ENCODE peak calls at places on chromosomes 7 and 10, in seven cellular contexts. C is PC-3; V is CD8-positive, alpha-beta T cell; N is CD8-positive, alpha-beta memory T cell; A is GM23338; P is H1; Y is left ventricle myocardium inferior. L is an unnamed sample.

GRCh38 chr7:99270702-99271101 is 1.9 kb upstream of the MYH16 start:
- DNase-seq in C (no peak), V (no peak), N (no peak), A (peak; percentile 53), P (no peak), Y (no peak), L (no peak)

GRCh38 chr10:70458329-70459060 is 17.0 kb upstream of the NODAL start:
- DNase-seq in C (peak; percentile 89), V (no peak), N (no peak), A (peak; percentile 63), P (peak; percentile 73), Y (peak; percentile 71), L (peak; percentile 89)

GRCh38 chr10:96512997-96513685 is 585 bp downstream of the TLL2 start:
- DNase-seq in C (no peak), V (peak; percentile 38), N (peak; percentile 37), A (peak; percentile 64), P (no peak), Y (peak; percentile 36), L (peak; percentile 70)

GRCh38 chr7:47758546-47758945 is 176.6 kb upstream of the TNS3 start:
- DNase-seq in C (no peak), V (no peak), N (no peak), A (no peak), P (no peak), Y (no peak), L (no peak)

GRCh38 chr7:117283371-117283770 is 39.5 kb downstream of the WNT2 start:
- DNase-seq in C (peak; percentile 4), V (no peak), N (no peak), A (no peak), P (no peak), Y (no peak), L (no peak)

GRCh38 chr7:70093496-70093895 is 495.2 kb downstream of the AUTS2 start:
- DNase-seq in C (no peak), V (no peak), N (no peak), A (no peak), P (no peak), Y (no peak), L (no peak)

GRCh38 chr10:27240212-27240890 is at the start of gene ACBD5:
- DNase-seq in C (peak; percentile 59), V (peak; percentile 71), N (peak; percentile 75), A (peak; percentile 87), P (peak; percentile 82), Y (peak; percentile 91), L (peak; percentile 96)

GRCh38 chr7:129553861-129554530 is 51.7 kb downstream of the SMKR1 start:
- DNase-seq in C (peak; percentile 53), V (peak; percentile 58), N (peak; percentile 29), A (no peak), P (no peak), Y (no peak), L (no peak)

GRCh38 chr7:21497072-21497471 is 45.8 kb upstream of the DNAH11 start:
- DNase-seq in C (no peak), V (no peak), N (no peak), A (peak; percentile 78), P (no peak), Y (no peak), L (no peak)

GRCh38 chr10:5921746-5922145 is 31.7 kb downstream of the FBH1 start:
- DNase-seq in C (no peak), V (no peak), N (no peak), A (no peak), P (no peak), Y (no peak), L (no peak)

GRCh38 chr10:79417266-79417665 is 28.2 kb downstream of the ZCCHC24 start:
- DNase-seq in C (no peak), V (no peak), N (no peak), A (no peak), P (no peak), Y (peak; percentile 7), L (peak; percentile 33)

GRCh38 chr10:22597142-22597541 is 117.2 kb downstream of the PIP4K2A start:
- DNase-seq in C (no peak), V (peak; percentile 44), N (peak; percentile 36), A (no peak), P (no peak), Y (no peak), L (no peak)

GRCh38 chr10:129615381-129615780 is 148.3 kb downstream of the MGMT start:
- DNase-seq in C (no peak), V (no peak), N (no peak), A (no peak), P (no peak), Y (no peak), L (no peak)

GRCh38 chr7:1815051-1815481 is 145.0 kb downstream of the ELFN1 start:
- DNase-seq in C (no peak), V (no peak), N (no peak), A (no peak), P (no peak), Y (no peak), L (no peak)

GRCh38 chr10:121033371-121033770 is 182.2 kb downstream of the WDR11 start:
- DNase-seq in C (no peak), V (no peak), N (no peak), A (no peak), P (no peak), Y (no peak), L (no peak)

GRCh38 chr7:98281757-98282652 is 519 bp downstream of the BRI3 start:
- DNase-seq in C (no peak), V (no peak), N (no peak), A (peak; percentile 43), P (no peak), Y (no peak), L (peak; percentile 84)

GRCh38 chr7:5523052-5523711 is 99.5 kb upstream of the TNRC18 start:
- DNase-seq in C (peak; percentile 51), V (no peak), N (no peak), A (peak; percentile 62), P (peak; percentile 76), Y (no peak), L (no peak)

GRCh38 chr10:77799352-77799751 is 127.2 kb downstream of the DLG5 start:
- DNase-seq in C (no peak), V (no peak), N (no peak), A (no peak), P (no peak), Y (no peak), L (no peak)

GRCh38 chr7:142915315-142915714 is 18.2 kb downstream of the TRPV5 start:
- DNase-seq in C (no peak), V (no peak), N (no peak), A (no peak), P (no peak), Y (no peak), L (no peak)

GRCh38 chr10:116079355-116079754 is 193.7 kb downstream of the GFRA1 start:
- DNase-seq in C (no peak), V (no peak), N (no peak), A (peak; percentile 9), P (no peak), Y (no peak), L (no peak)

GRCh38 chr7:149277871-149278270 is 15.9 kb downstream of the ZNF783 start:
- DNase-seq in C (no peak), V (no peak), N (no peak), A (no peak), P (no peak), Y (no peak), L (no peak)

GRCh38 chr10:75035975-75036708 is 75.3 kb upstream of the SAMD8 start:
- DNase-seq in C (peak; percentile 74), V (no peak), N (no peak), A (no peak), P (no peak), Y (no peak), L (no peak)

GRCh38 chr7:121456015-121456414 is 59.9 kb upstream of the FAM3C start:
- DNase-seq in C (no peak), V (no peak), N (no peak), A (no peak), P (no peak), Y (no peak), L (no peak)

GRCh38 chr10:5040781-5041470 is 37.3 kb upstream of the AKR1C2 start:
- DNase-seq in C (peak; percentile 6), V (no peak), N (no peak), A (no peak), P (no peak), Y (no peak), L (no peak)

GRCh38 chr10:77157248-77158019 is 480.2 kb downstream of the KCNMA1 start:
- DNase-seq in C (no peak), V (no peak), N (no peak), A (no peak), P (no peak), Y (no peak), L (no peak)

GRCh38 chr10:5566606-5567005 is 41.8 kb downstream of the CALML3 start:
- DNase-seq in C (peak; percentile 63), V (no peak), N (no peak), A (no peak), P (no peak), Y (no peak), L (no peak)

GRCh38 chr7:117152213-117153007 is 170.4 kb downstream of the WNT2 start:
- DNase-seq in C (no peak), V (no peak), N (no peak), A (no peak), P (no peak), Y (no peak), L (no peak)

GRCh38 chr7:159065852-159066480 is 78.7 kb downstream of the VIPR2 start:
- DNase-seq in C (no peak), V (no peak), N (no peak), A (no peak), P (no peak), Y (no peak), L (no peak)

GRCh38 chr7:17912050-17912449 is 28.2 kb downstream of the SNX13 start:
- DNase-seq in C (no peak), V (no peak), N (no peak), A (no peak), P (no peak), Y (no peak), L (no peak)

GRCh38 chr10:124012991-124013390 is 80.4 kb downstream of the CHST15 start:
- DNase-seq in C (no peak), V (no peak), N (no peak), A (no peak), P (no peak), Y (no peak), L (no peak)
- H3K4me1 ChIP-seq in C (no peaks in the 10 kb centered on the region), V (no peaks in the 10 kb centered on the region), N (no peaks in the 10 kb centered on the region), A (peaks cover 8% of the 10 kb centered on the region), P (peaks cover 33% of the 10 kb centered on the region), Y (no peaks in the 10 kb centered on the region), L (no peaks in the 10 kb centered on the region)

DNA sequence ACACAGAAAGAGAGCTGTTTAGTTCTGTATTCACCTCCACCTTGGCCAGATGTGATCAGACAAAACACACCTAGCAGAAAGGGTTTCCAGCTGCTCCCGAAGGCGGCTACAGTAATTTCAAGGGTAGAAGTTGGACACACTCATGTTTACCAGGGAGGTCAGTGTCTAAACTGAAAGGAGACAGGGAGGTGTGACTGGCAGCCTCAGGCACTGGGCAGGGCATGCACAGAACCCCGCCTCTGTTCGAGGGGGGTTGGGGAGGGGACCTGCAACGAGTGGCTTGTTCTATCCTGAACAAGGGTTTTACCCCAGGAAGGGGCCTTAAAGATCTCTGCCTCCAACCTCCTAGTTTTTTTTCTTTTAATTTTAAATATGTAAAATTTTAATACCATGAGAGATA is 49.6 kb downstream of the BPGM start:
- DNase-seq in C (peak; percentile 23), V (no peak), N (no peak), A (no peak), P (no peak), Y (no peak), L (no peak)
- H3K4me1 ChIP-seq in C (peaks cover 11% of the 10 kb centered on the region), V (peaks cover 4% of the 10 kb centered on the region), N (no peaks in the 10 kb centered on the region), A (peaks cover 11% of the 10 kb centered on the region), P (peaks cover 4% of the 10 kb centered on the region), Y (peaks cover 5% of the 10 kb centered on the region), L (no peaks in the 10 kb centered on the region)

GRCh38 chr7:139720705-139721231 is 57.0 kb downstream of the HIPK2 start:
- DNase-seq in C (peak; percentile 81), V (no peak), N (no peak), A (no peak), P (no peak), Y (no peak), L (no peak)
- H3K4me1 ChIP-seq in C (peaks cover 50% of the 10 kb centered on the region), V (peaks cover 15% of the 10 kb centered on the region), N (peaks cover 16% of the 10 kb centered on the region), A (no peaks in the 10 kb centered on the region), P (peaks cover 4% of the 10 kb centered on the region), Y (peaks cover 67% of the 10 kb centered on the region), L (peaks cover 35% of the 10 kb centered on the region)

GRCh38 chr7:30863694-30864011 is 48.0 kb upstream of the AQP1 start:
- DNase-seq in C (no peak), V (no peak), N (no peak), A (no peak), P (no peak), Y (no peak), L (no peak)
- H3K4me1 ChIP-seq in C (no peaks in the 10 kb centered on the region), V (no peaks in the 10 kb centered on the region), N (no peaks in the 10 kb centered on the region), A (no peaks in the 10 kb centered on the region), P (no peaks in the 10 kb centered on the region), Y (peaks cover 61% of the 10 kb centered on the region), L (peaks cover 3% of the 10 kb centered on the region)